ENCODE peak calls at places on chromosomes 16 and 17, in four cellular contexts. F is thoracic aorta; B is glutamatergic neuron; H is CD8-positive, alpha-beta T cell. A is an unnamed sample.

GRCh38 chr17:9875441-9875840 is 29.6 kb downstream of the RCVRN start:
- DNase-seq in H (no peak), B (no peak), F (no peak), A (no peak)

GRCh38 chr16:46897471-46897870 is 13.3 kb downstream of the GPT2 start:
- DNase-seq in B (no peak), H (no peak), F (no peak), A (no peak)

GRCh38 chr17:27994586-27994985 is 47.9 kb upstream of the NLK start:
- DNase-seq in H (no peak), B (no peak), F (no peak), A (no peak)

GRCh38 chr17:60077672-60078519 is 825 bp downstream of the HEATR6 start:
- DNase-seq in H (no peak), B (no peak), F (no peak), A (no peak)

GRCh38 chr17:81601525-81602120 is 35.3 kb downstream of the NPLOC4 start:
- DNase-seq in H (peak), F (no peak), B (no peak), A (peak)

GRCh38 chr16:46715769-46716305 is 26.4 kb downstream of the ORC6 start:
- DNase-seq in H (no peak), F (no peak), B (no peak), A (no peak)

GRCh38 chr16:69680358-69680757 is 46.0 kb downstream of the NQO1 start:
- DNase-seq in H (no peak), B (no peak), F (no peak), A (no peak)

GRCh38 chr16:8621572-8622314 is at the start of gene METTL22:
- DNase-seq in F (peak), H (peak), B (peak), A (peak)

GRCh38 chr17:21285164-21286065 is 904 bp downstream of the MAP2K3 start:
- DNase-seq in F (no peak), H (no peak), B (no peak), A (no peak)

GRCh38 chr17:13114601-13115024 is 96.8 kb upstream of the ELAC2 start:
- DNase-seq in B (peak), F (no peak), H (no peak), A (peak)

GRCh38 chr17:56206351-56206750 is 53.1 kb downstream of the ANKFN1 start:
- DNase-seq in B (no peak), F (no peak), H (no peak), A (no peak)

GRCh38 chr16:31568577-31569359 is 41.1 kb downstream of the AHSP start:
- DNase-seq in F (no peak), H (no peak), B (peak), A (no peak)

GRCh38 chr17:79028496-79029326 is 4.7 kb downstream of the C1QTNF1 start:
- DNase-seq in B (no peak), H (no peak), F (no peak), A (no peak)

GRCh38 chr16:78045865-78046581 is 23.7 kb downstream of the CLEC3A start:
- DNase-seq in F (no peak), B (peak), H (peak), A (no peak)

GRCh38 chr17:37516131-37516561 is 26.5 kb downstream of the DUSP14 start:
- DNase-seq in H (no peak), F (no peak), B (no peak), A (no peak)

GRCh38 chr17:70624208-70624607 is 454.9 kb downstream of the KCNJ2 start:
- DNase-seq in B (no peak), F (no peak), H (no peak), A (no peak)

GRCh38 chr16:50297301-50298074 is 31.1 kb downstream of the ADCY7 start:
- DNase-seq in F (no peak), H (no peak), B (peak), A (no peak)

GRCh38 chr16:27852116-27852515 is 211.4 kb downstream of the GSG1L start:
- DNase-seq in F (no peak), H (no peak), B (no peak), A (no peak)

GRCh38 chr16:19785512-19786130 is 67.5 kb downstream of the IQCK start:
- DNase-seq in F (no peak), H (no peak), B (no peak), A (no peak)

GRCh38 chr17:73165616-73166404 is 1.0 kb downstream of the SSTR2 start:
- DNase-seq in F (no peak), B (peak), H (no peak), A (no peak)

GRCh38 chr16:50457423-50457822 is 88.6 kb upstream of the BRD7 start:
- DNase-seq in H (no peak), B (no peak), F (no peak), A (no peak)

GRCh38 chr17:56913000-56913866 is 616 bp downstream of the TRIM25 start:
- DNase-seq in B (peak), H (no peak), F (no peak), A (no peak)

GRCh38 chr16:70725912-70726828 is 40.3 kb upstream of the MTSS2 start:
- DNase-seq in H (no peak), B (no peak), F (no peak), A (no peak)

GRCh38 chr16:86342161-86342560 is 168.2 kb upstream of the FOXF1 start:
- DNase-seq in B (no peak), F (no peak), H (no peak), A (no peak)

GRCh38 chr17:50075446-50076032 is 19.6 kb upstream of the PDK2 start:
- DNase-seq in H (no peak), B (no peak), F (no peak), A (no peak)

GRCh38 chr17:43940630-43941029 is 1.6 kb downstream of the PPY start:
- DNase-seq in H (no peak), B (peak), F (no peak), A (no peak)

GRCh38 chr17:33955461-33955860 is 299.6 kb upstream of the CCL2 start:
- DNase-seq in B (no peak), H (no peak), F (no peak), A (no peak)

GRCh38 chr17:81200695-81201580 is 21.8 kb downstream of the CEP131 start:
- DNase-seq in H (no peak), B (peak), F (no peak), A (no peak)

GRCh38 chr16:30521873-30522641 is 4.3 kb downstream of the ZNF768 start:
- DNase-seq in B (no peak), H (no peak), F (no peak), A (no peak)

GRCh38 chr16:53968896-53969295 is 264.9 kb downstream of the FTO start:
- DNase-seq in H (no peak), B (no peak), F (no peak), A (no peak)

GRCh38 chr17:42111901-42112551 is 488 bp downstream of the DHX58 start:
- DNase-seq in F (no peak), B (no peak), H (peak), A (no peak)

GRCh38 chr16:1334739-1335138 is 1.3 kb downstream of the BAIAP3 start:
- DNase-seq in B (no peak), H (no peak), F (no peak), A (no peak)

GRCh38 chr16:1335211-1335971 is 1.9 kb downstream of the BAIAP3 start:
- DNase-seq in H (no peak), F (no peak), B (no peak), A (no peak)

GRCh38 chr16:1337486-1337885 is 4.0 kb downstream of the BAIAP3 start:
- DNase-seq in F (no peak), H (no peak), B (peak), A (no peak)

GRCh38 chr16:1336619-1337018 is 3.2 kb downstream of the BAIAP3 start:
- DNase-seq in H (no peak), F (no peak), B (no peak), A (no peak)

GRCh38 chr16:1335996-1336395 is 2.6 kb downstream of the BAIAP3 start:
- DNase-seq in B (peak), H (no peak), F (no peak), A (no peak)
- TF ChIP-seq CTCF in B (no peak), H (no peak), F (no peak), A (no peak)

GRCh38 chr16:73185737-73186136 is 137.8 kb upstream of the ZFHX3 start:
- DNase-seq in H (no peak), F (no peak), B (no peak), A (no peak)

GRCh38 chr16:73179671-73180370 is 131.9 kb upstream of the ZFHX3 start:
- DNase-seq in B (no peak), F (no peak), H (no peak), A (no peak)

GRCh38 chr16:73187163-73187562 is 139.2 kb upstream of the ZFHX3 start:
- DNase-seq in B (no peak), H (no peak), F (no peak), A (no peak)

GRCh38 chr16:73186752-73187151 is 138.8 kb upstream of the ZFHX3 start:
- DNase-seq in F (no peak), B (no peak), H (no peak), A (no peak)

DNA sequence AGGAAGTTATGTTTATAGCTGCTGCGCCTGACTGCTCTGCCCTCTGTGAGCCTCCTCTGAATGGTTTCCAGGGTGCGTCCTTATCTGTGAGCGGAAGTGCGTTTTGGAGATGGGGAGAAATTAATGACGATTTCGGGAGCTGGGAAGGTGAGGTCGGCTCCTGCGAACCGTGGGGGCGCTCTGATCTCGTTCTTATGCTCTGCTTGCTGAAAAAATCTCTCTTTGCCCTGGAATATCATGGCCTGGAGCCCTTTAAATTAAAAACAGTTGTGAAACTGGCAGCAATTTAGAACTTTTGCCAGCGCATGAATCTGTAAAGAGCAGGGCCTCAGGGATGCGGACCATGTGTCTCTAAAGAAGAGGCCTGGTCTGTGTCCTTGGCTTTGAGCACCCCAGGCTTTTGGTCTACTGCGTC is 135.8 kb upstream of the ZFHX3 start:
- DNase-seq in H (no peak), B (no peak), F (no peak), A (no peak)
- TF ChIP-seq CTCF in H (no peak), B (no peak), F (no peak), A (no peak)

GRCh38 chr16:1543085-1543896 is 9.8 kb downstream of the TMEM204 start:
- DNase-seq in B (no peak), H (no peak), F (peak), A (no peak)
- TF ChIP-seq CTCF in B (no peak), H (no peak), F (no peak), A (no peak)

GRCh38 chr17:17496189-17497064 is at the start of gene RASD1:
- DNase-seq in F (peak), H (peak), B (peak), A (peak)

GRCh38 chr17:17497845-17498520 is 1.8 kb upstream of the RASD1 start:
- DNase-seq in F (no peak), B (no peak), H (no peak), A (no peak)

GRCh38 chr17:17495448-17496188 is 577 bp downstream of the RASD1 start:
- DNase-seq in H (no peak), B (no peak), F (no peak), A (no peak)

GRCh38 chr17:17498606-17499301 is 2.6 kb upstream of the RASD1 start:
- DNase-seq in H (no peak), F (no peak), B (no peak), A (no peak)

DNA sequence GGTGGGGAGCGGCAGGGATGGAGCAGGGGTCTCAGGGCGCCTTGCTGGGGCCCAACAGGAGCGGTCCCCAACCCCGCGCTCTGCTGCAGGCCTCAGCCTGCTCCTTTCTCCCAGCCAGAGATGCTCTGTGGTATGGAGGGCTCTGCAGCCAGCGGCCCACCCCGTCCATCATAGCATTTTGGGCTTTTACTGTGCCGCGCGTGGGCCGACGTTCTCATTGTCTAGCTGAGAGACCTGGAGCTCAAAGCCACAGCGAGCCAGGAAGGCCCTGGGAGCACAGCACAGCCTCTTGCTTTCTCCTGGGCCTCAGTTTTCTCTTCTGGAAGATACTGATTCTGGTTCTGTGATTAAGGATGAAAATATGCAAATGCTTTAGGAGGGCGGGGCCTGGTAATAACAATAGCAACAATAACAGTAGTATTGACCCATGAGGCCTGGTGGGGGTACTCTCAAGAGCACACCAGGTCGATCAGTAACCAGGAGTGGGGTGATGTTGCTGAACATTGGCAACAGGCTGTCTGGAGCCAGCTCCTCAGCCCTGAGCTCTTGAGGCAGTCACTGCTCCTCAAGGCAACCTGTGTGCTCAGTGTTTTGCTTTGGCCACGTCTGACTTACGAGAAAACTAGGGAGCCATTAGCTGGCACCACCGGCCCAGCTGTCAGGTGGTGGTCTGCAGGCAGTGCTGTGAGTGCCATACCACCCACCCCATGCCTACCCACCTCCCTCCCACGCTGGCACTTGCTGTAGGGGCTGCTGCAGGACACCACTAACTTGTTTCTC is 1.1 kb upstream of the RASD1 start:
- DNase-seq in H (no peak), B (no peak), F (no peak), A (no peak)
- TF ChIP-seq CTCF in H (peak), B (peak), F (no peak), A (no peak)

GRCh38 chr17:4955091-4955490 is 4.2 kb downstream of the ENO3 start:
- DNase-seq in F (no peak), H (no peak), B (no peak), A (no peak)

GRCh38 chr17:4958102-4958501 is 7.2 kb downstream of the ENO3 start:
- DNase-seq in H (no peak), F (no peak), B (no peak), A (no peak)

GRCh38 chr17:4959261-4959965 is 8.2 kb downstream of the SPAG7 start:
- DNase-seq in H (no peak), B (no peak), F (no peak), A (no peak)

GRCh38 chr17:4953461-4953961 is 2.6 kb downstream of the ENO3 start:
- DNase-seq in B (no peak), H (no peak), F (no peak), A (no peak)

GRCh38 chr17:4956493-4957061 is 5.7 kb downstream of the ENO3 start:
- DNase-seq in H (no peak), F (no peak), B (no peak), A (no peak)
- TF ChIP-seq CTCF in H (no peak), F (no peak), B (no peak), A (no peak)

GRCh38 chr17:82836823-82837357 is 2.9 kb downstream of the ZNF750 start:
- DNase-seq in B (no peak), F (no peak), H (no peak), A (no peak)
- TF ChIP-seq CTCF in B (peak), F (no peak), H (no peak), A (no peak)

GRCh38 chr16:68367034-68367433 is 56.2 kb downstream of the PRMT7 start:
- DNase-seq in B (no peak), H (no peak), F (no peak), A (peak)
- TF ChIP-seq CTCF in B (peak), H (peak), F (no peak), A (peak)

A was measured in D721Med.